ENCODE peak calls at places on chromosomes 13 and 19, in seven cellular contexts. One of them, this sample, is unnamed.

GRCh38 chr19:16518483-16519229 is 22.5 kb downstream of the C19orf44 start:
- DNase-seq in activated T-helper 1 cell treated with Interleukin-2 at 50 U/mL for 16 hours: no peak
- DNase-seq in lung: no peak
- DNase-seq in Daoy: no peak
- DNase-seq in dorsolateral prefrontal cortex: no peak
- DNase-seq in left cardiac atrium: no peak
- DNase-seq in stimulated activated CD4-positive, alpha-beta T cell treated with anti-CD3 and anti-CD28 coated beads, Interleukin-15, amount 100 ng/mL, for 1 hour: no peak
- DNase-seq in this sample: peak; percentile 61

GRCh38 chr13:37960427-37960826 is 90.9 kb upstream of the TRPC4 start:
- DNase-seq in activated T-helper 1 cell treated with Interleukin-2 at 50 U/mL for 16 hours: no peak
- DNase-seq in lung: no peak
- DNase-seq in Daoy: no peak
- DNase-seq in dorsolateral prefrontal cortex: no peak
- DNase-seq in left cardiac atrium: no peak
- DNase-seq in stimulated activated CD4-positive, alpha-beta T cell treated with anti-CD3 and anti-CD28 coated beads, Interleukin-15, amount 100 ng/mL, for 1 hour: no peak
- DNase-seq in this sample: no peak

GRCh38 chr19:33256266-33256665 is 30.6 kb upstream of the SLC7A10 start:
- DNase-seq in activated T-helper 1 cell treated with Interleukin-2 at 50 U/mL for 16 hours: no peak
- DNase-seq in lung: no peak
- DNase-seq in Daoy: no peak
- DNase-seq in dorsolateral prefrontal cortex: no peak
- DNase-seq in left cardiac atrium: no peak
- DNase-seq in stimulated activated CD4-positive, alpha-beta T cell treated with anti-CD3 and anti-CD28 coated beads, Interleukin-15, amount 100 ng/mL, for 1 hour: no peak
- DNase-seq in this sample: no peak

GRCh38 chr13:57878291-57878690 is 246.7 kb downstream of the PCDH17 start:
- DNase-seq in activated T-helper 1 cell treated with Interleukin-2 at 50 U/mL for 16 hours: no peak
- DNase-seq in lung: no peak
- DNase-seq in Daoy: no peak
- DNase-seq in dorsolateral prefrontal cortex: no peak
- DNase-seq in left cardiac atrium: no peak
- DNase-seq in stimulated activated CD4-positive, alpha-beta T cell treated with anti-CD3 and anti-CD28 coated beads, Interleukin-15, amount 100 ng/mL, for 1 hour: no peak
- DNase-seq in this sample: no peak

GRCh38 chr13:29479716-29480492 is 115.6 kb downstream of the SLC7A1 start:
- DNase-seq in activated T-helper 1 cell treated with Interleukin-2 at 50 U/mL for 16 hours: no peak
- DNase-seq in lung: no peak
- DNase-seq in Daoy: no peak
- DNase-seq in dorsolateral prefrontal cortex: no peak
- DNase-seq in left cardiac atrium: no peak
- DNase-seq in stimulated activated CD4-positive, alpha-beta T cell treated with anti-CD3 and anti-CD28 coated beads, Interleukin-15, amount 100 ng/mL, for 1 hour: no peak
- DNase-seq in this sample: no peak

GRCh38 chr19:4366666-4367335 is 23.4 kb downstream of the MPND start:
- DNase-seq in activated T-helper 1 cell treated with Interleukin-2 at 50 U/mL for 16 hours: no peak
- DNase-seq in lung: no peak
- DNase-seq in Daoy: no peak
- DNase-seq in dorsolateral prefrontal cortex: no peak
- DNase-seq in left cardiac atrium: no peak
- DNase-seq in stimulated activated CD4-positive, alpha-beta T cell treated with anti-CD3 and anti-CD28 coated beads, Interleukin-15, amount 100 ng/mL, for 1 hour: no peak
- DNase-seq in this sample: no peak

GRCh38 chr19:7272856-7273578 is 21.2 kb downstream of the INSR start:
- DNase-seq in activated T-helper 1 cell treated with Interleukin-2 at 50 U/mL for 16 hours: no peak
- DNase-seq in lung: no peak
- DNase-seq in Daoy: no peak
- DNase-seq in dorsolateral prefrontal cortex: no peak
- DNase-seq in left cardiac atrium: no peak
- DNase-seq in stimulated activated CD4-positive, alpha-beta T cell treated with anti-CD3 and anti-CD28 coated beads, Interleukin-15, amount 100 ng/mL, for 1 hour: no peak
- DNase-seq in this sample: no peak

GRCh38 chr13:25679936-25680335 is 308.2 kb downstream of the ATP8A2 start:
- DNase-seq in activated T-helper 1 cell treated with Interleukin-2 at 50 U/mL for 16 hours: no peak
- DNase-seq in lung: no peak
- DNase-seq in Daoy: no peak
- DNase-seq in dorsolateral prefrontal cortex: no peak
- DNase-seq in left cardiac atrium: no peak
- DNase-seq in stimulated activated CD4-positive, alpha-beta T cell treated with anti-CD3 and anti-CD28 coated beads, Interleukin-15, amount 100 ng/mL, for 1 hour: no peak
- DNase-seq in this sample: no peak

GRCh38 chr19:52648336-52648990 is 10.3 kb upstream of the ZNF83 start:
- DNase-seq in activated T-helper 1 cell treated with Interleukin-2 at 50 U/mL for 16 hours: no peak
- DNase-seq in lung: no peak
- DNase-seq in Daoy: no peak
- DNase-seq in dorsolateral prefrontal cortex: no peak
- DNase-seq in left cardiac atrium: no peak
- DNase-seq in stimulated activated CD4-positive, alpha-beta T cell treated with anti-CD3 and anti-CD28 coated beads, Interleukin-15, amount 100 ng/mL, for 1 hour: no peak
- DNase-seq in this sample: no peak

GRCh38 chr13:92500192-92500591 is 726.4 kb upstream of the GPC6 start:
- DNase-seq in activated T-helper 1 cell treated with Interleukin-2 at 50 U/mL for 16 hours: no peak
- DNase-seq in lung: no peak
- DNase-seq in Daoy: no peak
- DNase-seq in dorsolateral prefrontal cortex: no peak
- DNase-seq in left cardiac atrium: no peak
- DNase-seq in stimulated activated CD4-positive, alpha-beta T cell treated with anti-CD3 and anti-CD28 coated beads, Interleukin-15, amount 100 ng/mL, for 1 hour: no peak
- DNase-seq in this sample: no peak

GRCh38 chr19:42003506-42004294 is 9.7 kb upstream of the ATP1A3 start:
- DNase-seq in activated T-helper 1 cell treated with Interleukin-2 at 50 U/mL for 16 hours: no peak
- DNase-seq in lung: no peak
- DNase-seq in Daoy: no peak
- DNase-seq in dorsolateral prefrontal cortex: no peak
- DNase-seq in left cardiac atrium: no peak
- DNase-seq in stimulated activated CD4-positive, alpha-beta T cell treated with anti-CD3 and anti-CD28 coated beads, Interleukin-15, amount 100 ng/mL, for 1 hour: no peak
- DNase-seq in this sample: peak; percentile 14

This sample was measured in SK-N-SH.